ENCODE peak calls at places on chromosomes 7 and 10, in six cellular contexts. S is IMR-90, I is Panc1, G is Peyer's patch, D is neural progenitor cell, U is upper lobe of left lung. P is an unnamed sample.
A peak's percentile ranks its signal among the peaks of the same experiment; 100 is the strongest.

GRCh38 chr10:99593312-99593711 is 26.9 kb downstream of the SLC25A28 start:
- DNase-seq in S (no peak), I (no peak), G (peak; percentile 77), D (no peak), U (no peak), P (no peak)

GRCh38 chr7:42099076-42099836 is 137.8 kb downstream of the GLI3 start:
- DNase-seq in S (peak; percentile 35), I (no peak), G (no peak), D (no peak), U (no peak), P (no peak)

GRCh38 chr7:150514748-150515222 is at the start of gene GIMAP7:
- DNase-seq in S (no peak), I (no peak), G (no peak), D (no peak), U (no peak), P (no peak)

GRCh38 chr10:100799881-100800280 is 54.5 kb downstream of the PAX2 start:
- DNase-seq in S (no peak), I (no peak), G (no peak), D (no peak), U (no peak), P (no peak)

GRCh38 chr7:36600869-36601530 is 123.3 kb downstream of the AOAH start:
- DNase-seq in S (peak; percentile 70), I (no peak), G (no peak), D (no peak), U (no peak), P (peak; percentile 66)

GRCh38 chr10:1741450-1741849 is 4.1 kb upstream of the ADARB2 start:
- DNase-seq in S (no peak), I (no peak), G (no peak), D (no peak), U (no peak), P (no peak)

GRCh38 chr10:21427804-21428481 is 97.5 kb downstream of the SKIDA1 start:
- DNase-seq in S (peak; percentile 35), I (no peak), G (no peak), D (no peak), U (no peak), P (no peak)

GRCh38 chr7:47327698-47328391 is 254.1 kb downstream of the TNS3 start:
- DNase-seq in S (peak; percentile 81), I (no peak), G (peak; percentile 75), D (peak; percentile 93), U (peak; percentile 93), P (no peak)

GRCh38 chr10:73969224-73969811 is 28.6 kb upstream of the VCL start:
- DNase-seq in S (no peak), I (no peak), G (no peak), D (no peak), U (no peak), P (no peak)

GRCh38 chr10:124155781-124156401 is 62.5 kb upstream of the CHST15 start:
- DNase-seq in S (no peak), I (no peak), G (no peak), D (no peak), U (peak; percentile 66), P (peak; percentile 51)

GRCh38 chr7:120984406-120984805 is 4.1 kb upstream of the CPED1 start:
- DNase-seq in S (no peak), I (no peak), G (no peak), D (no peak), U (no peak), P (no peak)

GRCh38 chr10:124062390-124062789 is 31.0 kb downstream of the CHST15 start:
- DNase-seq in S (no peak), I (no peak), G (no peak), D (no peak), U (no peak), P (no peak)

GRCh38 chr7:27420702-27421101 is 178.1 kb downstream of the EVX1 start:
- DNase-seq in S (no peak), I (no peak), G (no peak), D (no peak), U (no peak), P (no peak)

GRCh38 chr7:155184923-155185322 is 112.8 kb upstream of the INSIG1 start:
- DNase-seq in S (no peak), I (no peak), G (no peak), D (no peak), U (no peak), P (no peak)

GRCh38 chr7:107118109-107118900 is 50.5 kb upstream of the HBP1 start:
- DNase-seq in S (peak; percentile 55), I (no peak), G (no peak), D (no peak), U (no peak), P (no peak)

GRCh38 chr7:76267107-76267834 is 35.2 kb upstream of the HSPB1 start:
- DNase-seq in S (no peak), I (no peak), G (no peak), D (peak; percentile 74), U (peak; percentile 83), P (no peak)

GRCh38 chr7:90825779-90826178 is 229.7 kb downstream of the CDK14 start:
- DNase-seq in S (peak; percentile 80), I (no peak), G (no peak), D (no peak), U (no peak), P (no peak)

GRCh38 chr10:4201866-4202825 is 417.1 kb upstream of the KLF6 start:
- DNase-seq in S (no peak), I (no peak), G (no peak), D (no peak), U (no peak), P (no peak)

GRCh38 chr7:30276203-30276900 is 8.0 kb upstream of the ZNRF2 start:
- DNase-seq in S (peak; percentile 62), I (peak; percentile 63), G (no peak), D (peak; percentile 76), U (no peak), P (no peak)

GRCh38 chr7:30070052-30070451 is 41.8 kb downstream of the PLEKHA8 start:
- DNase-seq in S (no peak), I (no peak), G (no peak), D (no peak), U (no peak), P (no peak)

GRCh38 chr7:47580175-47580701 is 1.7 kb downstream of the TNS3 start:
- DNase-seq in S (peak; percentile 60), I (no peak), G (peak; percentile 75), D (peak; percentile 15), U (no peak), P (no peak)

GRCh38 chr10:120735773-120736371 is 115.3 kb upstream of the WDR11 start:
- DNase-seq in S (peak; percentile 12), I (no peak), G (no peak), D (no peak), U (no peak), P (no peak)

GRCh38 chr10:79316671-79317431 is 30.4 kb upstream of the PPIF start:
- DNase-seq in S (peak; percentile 29), I (no peak), G (peak; percentile 34), D (no peak), U (no peak), P (no peak)

GRCh38 chr10:35208536-35208935 is 81.9 kb downstream of the CREM start:
- DNase-seq in S (no peak), I (no peak), G (no peak), D (no peak), U (no peak), P (no peak)

GRCh38 chr10:78231930-78232329 is 198.3 kb downstream of the RPS24 start:
- DNase-seq in S (no peak), I (no peak), G (no peak), D (no peak), U (no peak), P (no peak)
- TF ChIP-seq CTCF in S (peak; percentile 39), I (no peak), G (no peak), D (peak; percentile 44), U (no peak), P (no peak)

DNA sequence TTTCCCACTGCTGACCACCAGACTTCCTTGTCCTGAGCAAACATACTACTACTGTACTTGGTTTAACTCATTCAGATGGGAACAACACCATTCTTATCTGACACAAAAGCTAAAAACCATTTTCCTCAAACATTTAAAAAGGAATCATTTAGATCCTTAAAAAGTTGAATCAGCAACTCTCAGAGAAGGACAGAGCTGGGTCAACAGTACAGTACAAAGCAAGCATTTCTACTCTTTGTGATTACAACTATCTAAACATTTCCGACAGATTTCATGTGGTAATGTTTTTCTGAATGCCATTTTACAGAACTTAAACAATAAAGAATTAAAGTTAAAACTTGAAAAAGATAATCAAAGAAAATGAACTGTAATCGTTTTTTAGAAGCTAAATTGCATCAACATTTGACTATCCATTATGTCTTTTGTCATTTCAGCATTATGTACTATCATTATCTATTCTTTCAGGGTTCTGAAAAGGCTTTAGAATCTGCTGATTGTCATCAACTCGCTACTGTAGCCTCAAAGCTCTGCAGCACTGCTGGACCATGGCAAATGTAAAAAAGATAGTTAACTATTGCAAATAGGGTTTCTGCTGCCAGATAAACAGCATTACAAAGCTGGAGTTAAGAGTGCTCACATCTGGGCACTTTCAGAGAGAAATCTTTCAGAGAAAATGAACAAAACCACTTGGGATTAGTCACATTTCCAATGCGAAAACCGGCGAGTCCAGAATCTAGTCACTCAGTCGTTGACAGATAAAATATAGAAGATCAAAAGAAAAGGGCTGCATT is 160.4 kb upstream of the LAMB4 start:
- DNase-seq in S (no peak), I (no peak), G (no peak), D (peak; percentile 25), U (no peak), P (no peak)
- H3K4me3 ChIP-seq in S (no peak overlapping the region), I (no peak overlapping the region), G (no peak overlapping the region), D (peak overlapping the region; percentile 1), U (no peak overlapping the region), P (no peak overlapping the region)

GRCh38 chr10:16999665-17000451 is 129.8 kb downstream of the CUBN start:
- DNase-seq in S (peak; percentile 85), I (no peak), G (no peak), D (no peak), U (no peak), P (no peak)
- H3K36me3 ChIP-seq in S (no peaks in the 10 kb centered on the region), I (no peaks in the 10 kb centered on the region), G (no peaks in the 10 kb centered on the region), D (no peaks in the 10 kb centered on the region), U (no peaks in the 10 kb centered on the region), P (no peaks in the 10 kb centered on the region)

DNA sequence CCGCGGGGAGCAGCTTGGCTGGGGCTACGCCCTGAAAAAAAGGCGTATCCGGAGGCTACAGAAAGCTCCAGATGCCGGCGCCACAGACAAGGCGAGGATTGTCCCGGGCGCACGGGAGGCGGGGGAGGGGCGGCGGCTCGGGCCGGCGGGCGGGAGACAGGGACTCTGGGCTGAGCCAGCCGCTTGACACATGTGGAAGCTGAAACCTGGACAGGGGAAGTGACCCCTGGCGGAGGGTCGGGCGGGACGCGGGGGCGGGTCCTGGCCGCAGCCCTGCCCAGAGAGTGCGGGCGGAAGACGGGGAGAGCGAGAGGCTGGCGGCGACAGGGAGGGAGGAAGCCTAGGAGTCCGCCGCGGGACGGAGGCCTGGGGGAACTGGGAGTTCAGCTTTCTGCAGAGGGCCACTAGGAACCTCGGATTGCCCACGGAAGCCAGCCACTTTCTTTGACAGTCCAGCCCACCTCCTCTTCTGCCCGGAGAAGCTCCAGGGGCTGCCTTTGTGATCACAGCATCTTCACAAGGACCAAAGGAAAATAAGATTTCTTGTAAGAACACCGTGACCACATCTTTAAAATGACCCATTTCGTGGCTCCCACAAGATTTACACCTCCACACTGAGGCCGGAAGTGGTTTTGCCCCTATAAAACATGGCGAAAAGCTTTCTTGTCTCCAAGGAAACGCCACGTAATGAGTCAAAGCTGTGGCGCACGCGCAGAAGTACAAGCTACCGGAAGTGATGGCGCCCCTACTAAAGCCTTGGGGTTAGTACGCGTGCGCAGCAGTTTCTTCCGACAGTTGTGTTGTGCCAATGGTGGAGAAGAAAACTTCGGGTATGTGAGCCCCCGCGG is at the start of the genes PLOD3 and ZNHIT1:
- DNase-seq in S (peak; percentile 97), I (peak; percentile 96), G (peak; percentile 96), D (peak; percentile 100), U (peak; percentile 97), P (peak; percentile 88)
- TF ChIP-seq CTCF in S (peak; percentile 11), I (no peak), G (no peak), D (peak; percentile 48), U (peak; percentile 16), P (no peak)

P was measured in kidney epithelial cell.